ENCODE peak calls at places on chromosomes 13 and 19, in six cellular contexts. R is activated T-helper 1 cell treated with Interleukin-2 at 50 U/mL for 16 hours, N is memory B cell, U is myocyte, G is mammary epithelial cell, E is LHCN-M2. B is an unnamed sample.

GRCh38 chr19:16076154-16076957 is at the start of gene TPM4:
- DNase-seq in N (peak), G (peak), U (peak), E (peak), R (peak), B (peak)

GRCh38 chr19:40584007-40584406 is 7.3 kb downstream of the SHKBP1 start:
- DNase-seq in N (no peak), R (no peak), E (no peak), U (no peak), G (no peak), B (no peak)

GRCh38 chr13:87661471-87661870 is 9.7 kb upstream of the SLITRK5 start:
- DNase-seq in R (no peak), E (peak), G (no peak), U (peak), N (no peak), B (no peak)

GRCh38 chr13:105991622-105992254 is 543.7 kb downstream of the EFNB2 start:
- DNase-seq in N (no peak), U (peak), R (no peak), G (peak), E (peak), B (peak)

GRCh38 chr19:36140289-36141038 is 598 bp downstream of the CAPNS1 start:
- DNase-seq in U (peak), G (peak), R (no peak), N (peak), E (peak), B (peak)

GRCh38 chr13:76637651-76638111 is 248.5 kb downstream of the KCTD12 start:
- DNase-seq in R (no peak), N (no peak), U (peak), E (peak), G (no peak), B (no peak)

GRCh38 chr19:44517146-44517545 is 12.3 kb downstream of the CEACAM20 start:
- DNase-seq in U (no peak), G (no peak), E (no peak), R (no peak), N (no peak), B (no peak)

GRCh38 chr19:53467503-53468262 is at the start of gene ZNF813:
- DNase-seq in G (peak), E (peak), U (peak), R (peak), N (peak), B (peak)

GRCh38 chr13:30710442-30710841 is 24.9 kb upstream of the ALOX5AP start:
- DNase-seq in R (no peak), N (no peak), U (no peak), G (no peak), E (no peak), B (no peak)

GRCh38 chr19:13835791-13836723 is 40.8 kb downstream of the ZSWIM4 start:
- DNase-seq in R (no peak), E (no peak), N (peak), U (no peak), G (no peak), B (no peak)

GRCh38 chr19:51702103-51702753 is 9.1 kb downstream of the SPACA6 start:
- DNase-seq in E (peak), R (no peak), N (peak), G (peak), U (no peak), B (peak)

GRCh38 chr13:44618326-44618725 is 42.2 kb upstream of the TSC22D1 start:
- DNase-seq in R (no peak), E (peak), U (peak), N (no peak), G (no peak), B (no peak)

GRCh38 chr13:44921478-44921877 is 67.8 kb downstream of the NUFIP1 start:
- DNase-seq in G (no peak), R (no peak), U (peak), E (no peak), N (no peak), B (no peak)

GRCh38 chr13:23467048-23467931 is 33.8 kb upstream of the SACS start:
- DNase-seq in G (no peak), E (no peak), N (no peak), U (peak), R (no peak), B (no peak)

GRCh38 chr19:45607071-45608029 is 5.3 kb upstream of the GPR4 start:
- DNase-seq in U (peak), R (peak), E (peak), G (peak), N (no peak), B (peak)

GRCh38 chr19:23779645-23780044 is 21.0 kb upstream of the ZNF681 start:
- DNase-seq in N (no peak), G (no peak), R (no peak), U (no peak), E (no peak), B (no peak)

GRCh38 chr13:78657699-78658629 is 991 bp downstream of the OBI1 start:
- DNase-seq in N (no peak), R (no peak), E (peak), U (no peak), G (peak), B (no peak)

GRCh38 chr19:38704488-38705026 is 39.7 kb downstream of the CAPN12 start:
- DNase-seq in R (no peak), E (no peak), U (no peak), N (no peak), G (no peak), B (no peak)

GRCh38 chr13:84413016-84413415 is 530.7 kb upstream of the SLITRK1 start:
- DNase-seq in R (no peak), U (no peak), G (no peak), E (no peak), N (no peak), B (no peak)

GRCh38 chr19:5667751-5668271 is 12.5 kb downstream of the MICOS13 start:
- DNase-seq in N (no peak), G (no peak), E (no peak), R (no peak), U (no peak), B (no peak)

GRCh38 chr19:20247016-20247683 is 80.1 kb downstream of the ZNF486 start:
- DNase-seq in N (peak), E (peak), U (peak), G (peak), R (peak), B (peak)